ENCODE peak calls at places on chromosomes 11 and 22, in seven cellular contexts. One of them, this sample, is unnamed.

GRCh38 chr22:30474683-30475424 is 3.0 kb upstream of the SEC14L3 start:
- DNase-seq in bronchial epithelial cell: peak
- DNase-seq in lower leg skin: no peak
- DNase-seq in esophagus squamous epithelium: no peak
- DNase-seq in cardiac fibroblast: no peak
- DNase-seq in GM12865: no peak
- DNase-seq in CD8-positive, alpha-beta T cell: peak
- DNase-seq in this sample: no peak

GRCh38 chr22:50267591-50268390 is 2.4 kb downstream of the MAPK11 start:
- DNase-seq in GM12865: peak
- DNase-seq in esophagus squamous epithelium: no peak
- DNase-seq in lower leg skin: peak
- DNase-seq in CD8-positive, alpha-beta T cell: peak
- DNase-seq in cardiac fibroblast: peak
- DNase-seq in bronchial epithelial cell: peak
- DNase-seq in this sample: peak

GRCh38 chr11:19441752-19442553 is 201.2 kb upstream of the E2F8 start:
- DNase-seq in lower leg skin: no peak
- DNase-seq in cardiac fibroblast: peak
- DNase-seq in esophagus squamous epithelium: no peak
- DNase-seq in GM12865: peak
- DNase-seq in bronchial epithelial cell: peak
- DNase-seq in CD8-positive, alpha-beta T cell: no peak
- DNase-seq in this sample: peak

GRCh38 chr11:28144808-28145207 is 36.6 kb downstream of the METTL15 start:
- DNase-seq in lower leg skin: no peak
- DNase-seq in GM12865: no peak
- DNase-seq in bronchial epithelial cell: peak
- DNase-seq in cardiac fibroblast: no peak
- DNase-seq in esophagus squamous epithelium: no peak
- DNase-seq in CD8-positive, alpha-beta T cell: no peak
- DNase-seq in this sample: no peak

GRCh38 chr22:47307326-47307725 is 544.9 kb downstream of the TBC1D22A start:
- DNase-seq in GM12865: no peak
- DNase-seq in esophagus squamous epithelium: no peak
- DNase-seq in lower leg skin: no peak
- DNase-seq in cardiac fibroblast: no peak
- DNase-seq in CD8-positive, alpha-beta T cell: no peak
- DNase-seq in bronchial epithelial cell: peak
- DNase-seq in this sample: no peak

GRCh38 chr22:27679722-27680488 is 121.7 kb downstream of the MN1 start:
- DNase-seq in bronchial epithelial cell: no peak
- DNase-seq in lower leg skin: no peak
- DNase-seq in esophagus squamous epithelium: no peak
- DNase-seq in CD8-positive, alpha-beta T cell: no peak
- DNase-seq in cardiac fibroblast: no peak
- DNase-seq in GM12865: no peak
- DNase-seq in this sample: no peak

GRCh38 chr11:35293699-35294098 is 125.7 kb downstream of the SLC1A2 start:
- DNase-seq in esophagus squamous epithelium: no peak
- DNase-seq in CD8-positive, alpha-beta T cell: no peak
- DNase-seq in bronchial epithelial cell: no peak
- DNase-seq in GM12865: no peak
- DNase-seq in cardiac fibroblast: no peak
- DNase-seq in lower leg skin: no peak
- DNase-seq in this sample: no peak

GRCh38 chr11:10150800-10151199 is 143.2 kb downstream of the SBF2 start:
- DNase-seq in lower leg skin: no peak
- DNase-seq in GM12865: no peak
- DNase-seq in esophagus squamous epithelium: no peak
- DNase-seq in bronchial epithelial cell: no peak
- DNase-seq in cardiac fibroblast: no peak
- DNase-seq in CD8-positive, alpha-beta T cell: no peak
- DNase-seq in this sample: no peak

GRCh38 chr11:116232364-116232801 is 540.4 kb downstream of the BUD13 start:
- DNase-seq in CD8-positive, alpha-beta T cell: no peak
- DNase-seq in esophagus squamous epithelium: no peak
- DNase-seq in bronchial epithelial cell: no peak
- DNase-seq in GM12865: no peak
- DNase-seq in cardiac fibroblast: no peak
- DNase-seq in lower leg skin: no peak
- DNase-seq in this sample: no peak

GRCh38 chr22:46331496-46331895 is 4.0 kb upstream of the TRMU start:
- DNase-seq in CD8-positive, alpha-beta T cell: no peak
- DNase-seq in bronchial epithelial cell: no peak
- DNase-seq in cardiac fibroblast: no peak
- DNase-seq in GM12865: no peak
- DNase-seq in lower leg skin: no peak
- DNase-seq in esophagus squamous epithelium: no peak
- DNase-seq in this sample: no peak

GRCh38 chr22:32836286-32836859 is 34.9 kb downstream of the TIMP3 start:
- DNase-seq in esophagus squamous epithelium: no peak
- DNase-seq in lower leg skin: no peak
- DNase-seq in CD8-positive, alpha-beta T cell: no peak
- DNase-seq in cardiac fibroblast: peak
- DNase-seq in bronchial epithelial cell: no peak
- DNase-seq in GM12865: peak
- DNase-seq in this sample: peak

GRCh38 chr11:130911306-130911705 is 5.0 kb downstream of the SNX19 start:
- DNase-seq in bronchial epithelial cell: no peak
- DNase-seq in GM12865: no peak
- DNase-seq in cardiac fibroblast: no peak
- DNase-seq in esophagus squamous epithelium: no peak
- DNase-seq in CD8-positive, alpha-beta T cell: no peak
- DNase-seq in lower leg skin: no peak
- DNase-seq in this sample: no peak

GRCh38 chr11:117819096-117820040 is 5.2 kb downstream of the FXYD2 start:
- DNase-seq in bronchial epithelial cell: peak
- DNase-seq in CD8-positive, alpha-beta T cell: no peak
- DNase-seq in cardiac fibroblast: peak
- DNase-seq in GM12865: peak
- DNase-seq in esophagus squamous epithelium: no peak
- DNase-seq in lower leg skin: no peak
- DNase-seq in this sample: no peak

GRCh38 chr11:69487849-69488542 is 6.5 kb downstream of the LINC01488 start:
- DNase-seq in lower leg skin: no peak
- DNase-seq in cardiac fibroblast: no peak
- DNase-seq in esophagus squamous epithelium: no peak
- DNase-seq in GM12865: no peak
- DNase-seq in bronchial epithelial cell: no peak
- DNase-seq in CD8-positive, alpha-beta T cell: no peak
- DNase-seq in this sample: no peak

GRCh38 chr11:69489746-69490365 is 8.4 kb downstream of the LINC01488 start:
- DNase-seq in bronchial epithelial cell: no peak
- DNase-seq in GM12865: no peak
- DNase-seq in esophagus squamous epithelium: no peak
- DNase-seq in CD8-positive, alpha-beta T cell: no peak
- DNase-seq in cardiac fibroblast: no peak
- DNase-seq in lower leg skin: no peak
- DNase-seq in this sample: no peak

GRCh38 chr11:69489031-69489745 is 7.7 kb downstream of the LINC01488 start:
- DNase-seq in GM12865: no peak
- DNase-seq in esophagus squamous epithelium: no peak
- DNase-seq in bronchial epithelial cell: no peak
- DNase-seq in lower leg skin: no peak
- DNase-seq in CD8-positive, alpha-beta T cell: no peak
- DNase-seq in cardiac fibroblast: no peak
- DNase-seq in this sample: no peak

GRCh38 chr11:69487391-69487790 is 5.9 kb downstream of the LINC01488 start:
- DNase-seq in cardiac fibroblast: no peak
- DNase-seq in CD8-positive, alpha-beta T cell: no peak
- DNase-seq in bronchial epithelial cell: no peak
- DNase-seq in esophagus squamous epithelium: no peak
- DNase-seq in GM12865: no peak
- DNase-seq in lower leg skin: no peak
- DNase-seq in this sample: no peak

DNA sequence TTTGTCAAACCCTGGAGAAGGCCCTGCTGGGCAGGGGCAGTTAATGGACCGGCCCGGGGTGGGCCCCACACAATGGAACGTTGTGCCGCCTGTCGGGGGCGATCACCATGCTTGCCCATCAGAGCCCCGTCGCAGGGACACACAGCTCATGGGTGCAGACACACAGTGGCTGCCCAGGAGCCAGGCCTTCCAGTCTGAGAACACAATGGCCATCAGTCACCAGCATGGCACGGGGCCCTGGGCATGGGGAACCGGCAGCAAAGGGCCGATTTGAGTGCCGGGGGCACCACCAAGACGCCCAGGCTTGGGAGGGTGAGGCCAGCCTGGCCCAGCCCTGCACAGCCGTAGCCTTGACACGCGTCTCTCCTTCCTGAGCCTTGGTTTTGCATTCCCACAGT is 7.1 kb downstream of the LINC01488 start:
- DNase-seq in CD8-positive, alpha-beta T cell: no peak
- DNase-seq in lower leg skin: no peak
- DNase-seq in bronchial epithelial cell: no peak
- DNase-seq in cardiac fibroblast: no peak
- DNase-seq in esophagus squamous epithelium: no peak
- DNase-seq in GM12865: no peak
- DNase-seq in this sample: no peak
- TF ChIP-seq CTCF in CD8-positive, alpha-beta T cell: no peak
- TF ChIP-seq CTCF in lower leg skin: no peak
- TF ChIP-seq CTCF in bronchial epithelial cell: no peak
- TF ChIP-seq CTCF in cardiac fibroblast: no peak
- TF ChIP-seq CTCF in esophagus squamous epithelium: no peak
- TF ChIP-seq CTCF in GM12865: no peak
- TF ChIP-seq CTCF in this sample: no peak

GRCh38 chr22:37018086-37018814 is 997 bp downstream of the TST start:
- DNase-seq in bronchial epithelial cell: no peak
- DNase-seq in GM12865: no peak
- DNase-seq in CD8-positive, alpha-beta T cell: no peak
- DNase-seq in esophagus squamous epithelium: no peak
- DNase-seq in lower leg skin: no peak
- DNase-seq in cardiac fibroblast: no peak
- DNase-seq in this sample: no peak

GRCh38 chr22:37021041-37021440 is 1.5 kb downstream of the MPST start:
- DNase-seq in lower leg skin: no peak
- DNase-seq in esophagus squamous epithelium: no peak
- DNase-seq in bronchial epithelial cell: no peak
- DNase-seq in CD8-positive, alpha-beta T cell: no peak
- DNase-seq in cardiac fibroblast: no peak
- DNase-seq in GM12865: no peak
- DNase-seq in this sample: no peak

GRCh38 chr22:37020192-37020479 is 594 bp downstream of the MPST start:
- DNase-seq in cardiac fibroblast: peak
- DNase-seq in esophagus squamous epithelium: no peak
- DNase-seq in lower leg skin: no peak
- DNase-seq in CD8-positive, alpha-beta T cell: no peak
- DNase-seq in GM12865: peak
- DNase-seq in bronchial epithelial cell: peak
- DNase-seq in this sample: no peak

GRCh38 chr22:37018815-37019308 is 385 bp downstream of the TST start:
- DNase-seq in lower leg skin: peak
- DNase-seq in GM12865: no peak
- DNase-seq in esophagus squamous epithelium: no peak
- DNase-seq in CD8-positive, alpha-beta T cell: no peak
- DNase-seq in bronchial epithelial cell: peak
- DNase-seq in cardiac fibroblast: peak
- DNase-seq in this sample: no peak

DNA sequence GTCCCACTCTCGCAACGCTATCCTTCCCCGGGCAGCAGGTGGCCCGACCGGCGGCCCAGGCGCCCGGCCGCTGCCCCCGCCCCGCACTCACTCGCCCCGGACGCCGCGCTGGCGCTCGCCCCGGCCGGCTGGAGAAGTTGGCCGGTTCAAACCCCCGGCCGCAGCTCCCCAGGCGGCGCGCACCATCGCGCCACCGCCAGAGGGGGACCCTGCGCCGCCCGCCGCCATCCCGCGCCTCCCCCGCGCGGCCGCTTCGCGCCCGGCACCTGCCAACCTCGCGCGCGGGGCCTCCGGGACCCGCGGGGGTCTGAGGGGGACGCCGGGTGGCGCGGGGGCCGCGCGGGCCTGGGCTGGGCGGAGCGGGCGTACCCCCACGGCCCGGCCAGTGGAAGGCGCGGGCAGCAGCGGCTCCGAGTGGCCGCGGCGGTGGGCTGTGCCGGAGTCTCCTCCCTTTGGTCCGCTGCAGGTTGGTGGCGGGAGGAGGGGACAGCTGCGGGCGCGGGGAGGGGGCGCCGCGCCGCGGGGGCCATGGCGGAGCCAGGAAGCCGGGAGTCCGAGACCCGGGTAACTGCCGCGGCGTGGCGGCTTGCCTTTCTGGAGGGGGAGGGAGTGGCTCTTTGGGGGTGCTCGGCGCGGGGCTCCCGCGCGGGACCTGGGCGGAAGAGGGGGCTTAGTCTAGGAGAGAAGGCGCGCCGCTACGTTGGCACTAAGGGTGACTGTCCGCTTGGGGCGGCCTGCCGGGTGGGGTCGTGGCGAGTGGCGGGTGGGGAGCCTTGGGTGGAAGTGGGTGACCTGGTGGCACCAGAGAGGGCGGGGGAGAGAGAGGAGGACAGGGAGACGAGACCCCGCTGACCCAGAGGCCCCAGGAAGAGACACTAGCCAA is at the start of the genes MPST and TST:
- DNase-seq in esophagus squamous epithelium: no peak
- DNase-seq in GM12865: peak
- DNase-seq in CD8-positive, alpha-beta T cell: peak
- DNase-seq in cardiac fibroblast: peak
- DNase-seq in lower leg skin: peak
- DNase-seq in bronchial epithelial cell: no peak
- DNase-seq in this sample: peak
- TF ChIP-seq CTCF in esophagus squamous epithelium: peak
- TF ChIP-seq CTCF in GM12865: no peak
- TF ChIP-seq CTCF in CD8-positive, alpha-beta T cell: no peak
- TF ChIP-seq CTCF in cardiac fibroblast: no peak
- TF ChIP-seq CTCF in lower leg skin: no peak
- TF ChIP-seq CTCF in bronchial epithelial cell: no peak
- TF ChIP-seq CTCF in this sample: no peak

GRCh38 chr11:123179571-123179970 is 15.5 kb downstream of the CLMP start:
- DNase-seq in CD8-positive, alpha-beta T cell: no peak
- DNase-seq in GM12865: no peak
- DNase-seq in esophagus squamous epithelium: no peak
- DNase-seq in bronchial epithelial cell: no peak
- DNase-seq in lower leg skin: no peak
- DNase-seq in cardiac fibroblast: no peak
- DNase-seq in this sample: no peak
- TF ChIP-seq CTCF in CD8-positive, alpha-beta T cell: no peak
- TF ChIP-seq CTCF in GM12865: no peak
- TF ChIP-seq CTCF in esophagus squamous epithelium: no peak
- TF ChIP-seq CTCF in bronchial epithelial cell: no peak
- TF ChIP-seq CTCF in lower leg skin: no peak
- TF ChIP-seq CTCF in cardiac fibroblast: no peak
- TF ChIP-seq CTCF in this sample: no peak

DNA sequence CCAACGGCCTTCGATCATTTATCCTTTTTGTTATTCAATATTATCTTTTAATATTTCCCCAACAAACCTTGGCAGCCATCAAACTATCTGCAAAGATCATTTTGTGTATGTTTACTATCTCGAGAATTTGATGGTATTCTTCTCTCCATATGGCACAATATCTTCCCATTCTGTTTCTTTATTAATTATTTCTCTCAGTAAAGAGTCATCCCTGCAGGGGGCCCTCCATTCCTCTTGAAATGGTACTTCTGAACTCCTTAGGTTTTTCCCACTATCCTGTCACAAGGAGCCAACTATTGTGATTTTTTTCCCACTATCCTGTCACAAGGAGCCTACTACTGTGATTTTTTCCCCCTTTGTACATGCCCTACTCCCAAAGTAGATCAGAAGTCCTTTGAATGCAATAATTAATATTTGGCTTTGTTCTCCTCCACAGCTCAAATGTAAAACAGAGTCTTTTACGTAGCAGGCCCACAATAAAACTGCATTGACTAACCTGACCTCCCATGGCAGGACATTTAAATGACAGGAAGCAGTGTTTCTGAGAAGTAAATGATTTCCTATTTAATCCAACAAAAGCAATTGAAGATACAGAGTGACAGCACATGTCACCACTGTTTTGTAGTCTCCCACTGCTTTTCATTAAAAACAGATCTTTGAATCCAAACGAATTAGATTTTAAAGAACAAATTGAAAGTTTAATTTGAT is 43.3 kb downstream of the PDGFD start:
- DNase-seq in esophagus squamous epithelium: no peak
- DNase-seq in CD8-positive, alpha-beta T cell: no peak
- DNase-seq in bronchial epithelial cell: no peak
- DNase-seq in lower leg skin: no peak
- DNase-seq in GM12865: no peak
- DNase-seq in cardiac fibroblast: no peak
- DNase-seq in this sample: no peak
- TF ChIP-seq CTCF in esophagus squamous epithelium: no peak
- TF ChIP-seq CTCF in CD8-positive, alpha-beta T cell: no peak
- TF ChIP-seq CTCF in bronchial epithelial cell: no peak
- TF ChIP-seq CTCF in lower leg skin: no peak
- TF ChIP-seq CTCF in GM12865: no peak
- TF ChIP-seq CTCF in cardiac fibroblast: no peak
- TF ChIP-seq CTCF in this sample: no peak